ENCODE peak calls at places on chromosomes 16 and 17, in eight cellular contexts. Y is transverse colon; F is GM23248; L is adrenal gland; J is right lobe of liver; Z is cardiac muscle cell; C is CD4-positive, CD25-positive, alpha-beta regulatory T cell; N is Panc1. U is an unnamed sample. For H3K4me1, the result is how much of the 10 kb centered on the place peaks cover.

GRCh38 chr16:75306102-75306762 is 54.8 kb upstream of the BCAR1 start:
- DNase-seq in Y (peak), F (no peak), L (no peak), J (peak), Z (no peak), C (no peak), N (no peak), U (no peak)

GRCh38 chr16:88569614-88569984 is 604 bp upstream of the ZC3H18 start:
- DNase-seq in Y (no peak), F (peak), L (peak), J (peak), Z (peak), C (no peak), N (no peak), U (peak)

GRCh38 chr17:16106161-16106891 is 106.7 kb downstream of the TTC19 start:
- DNase-seq in Y (no peak), F (peak), L (no peak), J (no peak), Z (peak), C (no peak), N (peak), U (no peak)

GRCh38 chr17:65228734-65229390 is 91.7 kb downstream of the RGS9 start:
- DNase-seq in Y (no peak), F (peak), L (no peak), J (no peak), Z (peak), C (peak), N (no peak), U (no peak)

GRCh38 chr17:33163827-33164555 is 129.1 kb downstream of the ASIC2 start:
- DNase-seq in Y (no peak), F (peak), L (peak), J (no peak), Z (no peak), C (no peak), N (no peak), U (peak)

GRCh38 chr17:27504188-27504995 is 48.1 kb downstream of the KSR1 start:
- DNase-seq in Y (no peak), F (no peak), L (no peak), J (no peak), Z (peak), C (no peak), N (no peak), U (no peak)

GRCh38 chr16:1645914-1646525 is 32.1 kb upstream of the JPT2 start:
- DNase-seq in Y (no peak), F (peak), L (no peak), J (no peak), Z (no peak), C (no peak), N (peak), U (no peak)

GRCh38 chr16:9625122-9625521 is 533.7 kb downstream of the HAPSTR1 start:
- DNase-seq in Y (no peak), F (no peak), L (no peak), J (no peak), Z (no peak), C (no peak), N (no peak), U (no peak)

GRCh38 chr16:30494028-30494427 is 21.5 kb downstream of the ITGAL start:
- DNase-seq in Y (no peak), F (no peak), L (no peak), J (no peak), Z (no peak), C (no peak), N (no peak), U (no peak)

GRCh38 chr17:77501101-77501566 is 360.4 kb downstream of the SEC14L1 start:
- DNase-seq in Y (peak), F (peak), L (no peak), J (no peak), Z (peak), C (no peak), N (no peak), U (no peak)

GRCh38 chr17:67514998-67515397 is 137.9 kb downstream of the PITPNC1 start:
- DNase-seq in Y (no peak), F (no peak), L (no peak), J (no peak), Z (no peak), C (no peak), N (no peak), U (no peak)

GRCh38 chr17:67528751-67529436 is 151.8 kb downstream of the PITPNC1 start:
- DNase-seq in Y (peak), F (peak), L (peak), J (peak), Z (peak), C (no peak), N (peak), U (peak)

GRCh38 chr17:40551091-40551873 is 14.0 kb downstream of the CCR7 start:
- DNase-seq in Y (peak), F (peak), L (peak), J (peak), Z (peak), C (no peak), N (peak), U (peak)

GRCh38 chr16:24906199-24906808 is 60.5 kb downstream of the SLC5A11 start:
- DNase-seq in Y (no peak), F (peak), L (no peak), J (no peak), Z (peak), C (no peak), N (no peak), U (no peak)

GRCh38 chr16:67546761-67547422 is 15.4 kb upstream of the CTCF start:
- DNase-seq in Y (peak), F (peak), L (peak), J (peak), Z (peak), C (peak), N (no peak), U (peak)

GRCh38 chr17:9912146-9913099 is 7.4 kb upstream of the RCVRN start:
- DNase-seq in Y (no peak), F (peak), L (no peak), J (no peak), Z (no peak), C (no peak), N (no peak), U (no peak)

GRCh38 chr17:51869387-51869786 is 289.1 kb downstream of the CA10 start:
- DNase-seq in Y (no peak), F (peak), L (no peak), J (no peak), Z (peak), C (no peak), N (no peak), U (no peak)

GRCh38 chr17:79008666-79009387 is 737 bp downstream of the CANT1 start:
- DNase-seq in Y (no peak), F (no peak), L (peak), J (peak), Z (no peak), C (no peak), N (no peak), U (no peak)
- H3K4me1 ChIP-seq in Y (under half), F (under half), L (under half), J (under half), Z (under half), C (under half), N (under half), U (under half)

GRCh38 chr17:44978807-44979206 is 10.7 kb upstream of the C1QL1 start:
- DNase-seq in Y (no peak), F (no peak), L (no peak), J (no peak), Z (no peak), C (no peak), N (no peak), U (no peak)

GRCh38 chr17:44977740-44978584 is 9.9 kb upstream of the C1QL1 start:
- DNase-seq in Y (no peak), F (no peak), L (no peak), J (no peak), Z (no peak), C (no peak), N (no peak), U (no peak)

GRCh38 chr17:44976198-44976597 is 8.1 kb upstream of the C1QL1 start:
- DNase-seq in Y (no peak), F (no peak), L (no peak), J (no peak), Z (no peak), C (no peak), N (no peak), U (no peak)

GRCh38 chr17:44979426-44980273 is 11.5 kb upstream of the C1QL1 start:
- DNase-seq in Y (peak), F (no peak), L (no peak), J (no peak), Z (no peak), C (no peak), N (no peak), U (peak)

DNA sequence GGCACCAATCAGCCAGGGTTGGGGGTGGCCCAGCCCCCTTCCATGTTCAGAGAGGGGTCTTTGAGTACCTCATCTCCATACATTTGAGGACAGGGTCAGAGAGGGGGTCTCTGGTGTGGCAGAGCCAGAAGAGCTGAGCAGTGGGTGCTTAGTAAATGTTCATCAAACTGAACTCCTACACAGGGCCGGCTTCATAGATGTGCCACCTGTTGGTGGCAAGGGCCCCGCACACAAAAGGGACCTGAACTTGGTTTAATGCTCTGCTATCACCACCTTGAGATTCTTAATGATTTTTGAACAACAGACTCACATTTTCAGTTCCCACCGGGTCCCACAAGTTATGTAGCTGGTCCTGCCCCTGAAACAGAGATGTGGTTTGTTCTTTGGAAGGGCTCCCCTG is 9.0 kb upstream of the C1QL1 start:
- DNase-seq in Y (no peak), F (no peak), L (no peak), J (no peak), Z (no peak), C (no peak), N (no peak), U (no peak)
- H3K27ac ChIP-seq in Y (peak), F (no peak), L (no peak), J (no peak), Z (peak), C (no peak), N (no peak), U (peak)

DNA sequence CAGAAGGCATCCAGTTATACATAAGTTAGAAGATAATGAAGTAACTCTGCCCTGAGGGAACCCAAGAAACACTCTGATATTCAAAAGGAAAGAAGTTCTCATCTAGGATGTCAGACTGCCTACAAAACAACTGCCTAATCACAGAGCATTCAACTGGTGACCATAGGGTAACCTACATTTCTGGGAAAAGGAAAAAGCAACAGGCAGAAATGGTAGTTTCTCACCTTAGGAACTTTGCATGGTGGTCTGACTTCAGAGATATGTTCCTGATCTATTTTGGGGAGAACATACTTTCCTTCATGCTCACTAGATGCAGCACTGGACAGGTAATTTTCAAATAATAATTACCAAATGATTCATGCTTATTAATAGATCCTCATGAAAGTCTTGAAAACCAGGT is 16.5 kb downstream of the RNF43 start:
- DNase-seq in Y (no peak), F (no peak), L (no peak), J (no peak), Z (no peak), C (no peak), N (no peak), U (no peak)
- H3K4me1 ChIP-seq in Y (under half), F (under half), L (under half), J (under half), Z (under half), C (under half), N (under half), U (under half)

GRCh38 chr17:2906907-2907306 is 110.7 kb downstream of the RAP1GAP2 start:
- DNase-seq in Y (no peak), F (no peak), L (no peak), J (no peak), Z (no peak), C (no peak), N (no peak), U (no peak)
- H3K27ac ChIP-seq in Y (no peak), F (no peak), L (no peak), J (no peak), Z (no peak), C (no peak), N (no peak), U (no peak)

GRCh38 chr16:591892-592517 is 2.1 kb downstream of the RAB40C start:
- DNase-seq in Y (no peak), F (no peak), L (no peak), J (no peak), Z (no peak), C (no peak), N (no peak), U (no peak)
- H3K4me1 ChIP-seq in Y (under half), F (under half), L (under half), J (half or more), Z (under half), C (under half), N (under half), U (under half)

GRCh38 chr17:35073991-35074627 is 10.6 kb upstream of the RFFL start:
- DNase-seq in Y (no peak), F (no peak), L (no peak), J (no peak), Z (no peak), C (no peak), N (no peak), U (no peak)
- H3K27ac ChIP-seq in Y (peak), F (no peak), L (no peak), J (peak), Z (no peak), C (peak), N (peak), U (no peak)

DNA sequence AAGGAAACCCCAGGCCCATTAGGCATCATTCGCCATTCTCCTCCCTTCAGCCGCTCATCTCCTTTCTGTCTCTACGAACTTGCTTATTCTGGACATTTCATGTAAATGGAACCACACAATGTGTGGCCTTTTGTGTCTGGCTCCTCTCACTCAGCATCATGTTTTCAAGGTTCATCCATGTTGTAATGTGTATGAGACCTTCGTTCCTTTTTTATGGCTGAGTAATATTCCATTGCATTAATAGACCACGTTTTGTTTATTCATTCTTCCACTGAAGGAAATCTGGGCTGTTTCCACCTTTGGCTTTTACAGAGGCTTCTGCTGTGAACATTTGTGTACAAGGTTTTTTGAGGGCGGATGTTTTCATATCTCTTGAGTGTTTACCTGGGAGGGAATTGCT is 3.2 kb downstream of the CRISPLD2 start:
- DNase-seq in Y (no peak), F (no peak), L (no peak), J (no peak), Z (no peak), C (no peak), N (no peak), U (no peak)
- H3K4me1 ChIP-seq in Y (under half), F (half or more), L (under half), J (under half), Z (under half), C (under half), N (under half), U (under half)

GRCh38 chr17:50151937-50152547 is 1.6 kb upstream of the PPP1R9B start:
- DNase-seq in Y (peak), F (peak), L (peak), J (peak), Z (peak), C (peak), N (peak), U (peak)

GRCh38 chr17:50152736-50153135 is 2.3 kb upstream of the PPP1R9B start:
- DNase-seq in Y (no peak), F (no peak), L (no peak), J (no peak), Z (no peak), C (no peak), N (no peak), U (no peak)

GRCh38 chr17:50155115-50155819 is 4.8 kb upstream of the PPP1R9B start:
- DNase-seq in Y (no peak), F (peak), L (peak), J (no peak), Z (peak), C (no peak), N (no peak), U (peak)

GRCh38 chr17:50154604-50155003 is 4.1 kb upstream of the PPP1R9B start:
- DNase-seq in Y (peak), F (no peak), L (no peak), J (no peak), Z (no peak), C (no peak), N (no peak), U (no peak)

DNA sequence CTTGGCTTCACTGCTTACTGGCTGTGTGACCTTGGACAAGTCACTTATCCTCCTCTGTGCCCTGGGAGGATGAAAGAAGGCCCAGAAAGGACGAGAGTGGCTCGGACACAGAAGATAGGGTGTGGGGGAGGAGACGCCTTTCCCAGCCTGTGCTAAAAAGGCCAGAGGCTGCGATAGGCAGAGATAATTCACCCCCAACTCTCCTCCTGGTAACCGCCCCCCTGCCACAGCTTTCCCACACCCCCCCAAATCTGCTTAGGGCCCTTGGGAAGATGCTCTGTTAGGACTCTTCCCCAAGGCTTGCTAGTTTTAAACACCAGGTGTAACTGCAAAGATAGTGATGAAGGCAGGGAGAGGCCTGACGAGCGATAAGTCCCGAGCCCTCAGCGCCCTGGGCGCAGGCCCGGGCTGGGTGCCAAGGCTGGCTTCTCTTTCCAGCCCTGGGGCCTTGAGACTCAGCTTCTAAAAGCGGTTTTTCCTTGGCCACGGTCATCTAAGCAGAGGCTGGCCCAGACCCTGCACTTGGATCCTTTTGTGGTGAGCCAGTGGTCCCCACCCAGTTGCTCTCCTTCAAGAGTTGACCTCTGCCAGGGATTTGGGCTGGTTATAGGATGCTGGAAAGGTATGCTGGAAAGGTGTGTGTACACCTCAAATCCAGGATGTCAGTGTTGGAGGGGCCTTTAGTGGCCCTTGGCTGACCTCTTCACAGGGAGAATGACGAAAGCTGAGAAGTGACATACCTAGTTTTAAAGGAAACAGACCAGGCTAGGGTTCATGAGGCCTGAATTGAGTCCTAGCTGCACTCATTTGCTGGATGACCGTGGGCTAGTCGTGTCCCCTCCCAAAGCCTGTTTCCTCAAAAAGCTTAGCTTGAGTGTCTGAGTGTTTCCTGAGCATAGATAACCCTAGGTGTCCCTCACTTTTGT is 3.4 kb upstream of the PPP1R9B start:
- DNase-seq in Y (no peak), F (peak), L (peak), J (no peak), Z (peak), C (no peak), N (no peak), U (peak)
- H3K27ac ChIP-seq in Y (peak), F (peak), L (peak), J (peak), Z (peak), C (no peak), N (peak), U (peak)

GRCh38 chr17:83186226-83186625 is 106.8 kb downstream of the METRNL start:
- DNase-seq in Y (no peak), F (peak), L (no peak), J (peak), Z (peak), C (no peak), N (no peak), U (peak)

GRCh38 chr17:83186751-83187421 is 107.5 kb downstream of the METRNL start:
- DNase-seq in Y (no peak), F (no peak), L (no peak), J (peak), Z (no peak), C (no peak), N (no peak), U (no peak)

GRCh38 chr17:83189013-83189672 is 109.7 kb downstream of the METRNL start:
- DNase-seq in Y (no peak), F (no peak), L (no peak), J (peak), Z (no peak), C (no peak), N (no peak), U (no peak)

GRCh38 chr17:83189673-83190385 is 110.4 kb downstream of the METRNL start:
- DNase-seq in Y (no peak), F (peak), L (no peak), J (peak), Z (no peak), C (no peak), N (no peak), U (peak)

DNA sequence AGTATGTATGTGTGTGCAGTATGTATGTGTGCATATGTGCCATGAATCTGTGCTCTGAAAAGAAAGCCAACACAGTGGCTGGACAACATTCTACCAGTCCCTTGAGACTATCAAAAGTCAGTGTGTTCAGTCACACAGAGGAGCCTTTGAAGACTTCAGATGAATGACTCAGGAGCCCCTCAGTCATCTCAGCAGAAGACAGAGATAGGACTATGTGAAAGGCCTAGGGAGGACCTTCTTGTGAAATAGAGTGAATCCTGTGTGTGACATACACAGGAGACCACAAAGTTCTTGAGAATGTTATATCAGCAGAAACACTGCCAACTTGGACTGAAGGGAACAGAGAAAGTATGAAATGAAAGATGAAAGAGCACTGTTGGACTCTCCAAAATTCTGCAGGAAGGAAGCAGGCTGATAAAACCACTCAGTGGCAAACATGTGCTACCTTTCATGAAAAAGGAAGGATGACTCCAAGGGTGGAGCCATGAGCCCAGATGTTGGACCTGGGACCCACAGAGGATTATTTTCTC is 108.4 kb downstream of the METRNL start:
- DNase-seq in Y (no peak), F (peak), L (no peak), J (no peak), Z (no peak), C (no peak), N (no peak), U (no peak)
- H3K4me1 ChIP-seq in Y (under half), F (under half), L (under half), J (under half), Z (under half), C (under half), N (under half), U (under half)